ENCODE peak calls at places on chromosomes 1 and 21, in eight cellular contexts. T is midbrain; O is activated CD4-positive, alpha-beta T cell treated with anti-CD3 and anti-CD28 coated beads for 24 hours; M is NCI-H1436; Z is coronary artery; N is prostate gland; E is stimulated activated CD8-positive, alpha-beta memory T cell treated with anti-CD3 and anti-CD28 coated beads, Interleukin-7, amount 100 ng/mL, for 48 hours; G is psoas muscle. Y is an unnamed sample.

GRCh38 chr21:42440187-42440792 is 36.6 kb downstream of the UBASH3A start:
- DNase-seq in T (peak), O (no peak), M (no peak), Z (no peak), N (no peak), E (no peak), G (no peak), Y (no peak)

GRCh38 chr1:9384128-9384527 is 91.4 kb downstream of the SPSB1 start:
- DNase-seq in T (no peak), O (no peak), M (no peak), Z (no peak), N (no peak), E (no peak), G (peak), Y (no peak)

GRCh38 chr1:150872572-150872971 is 3.8 kb downstream of the ARNT start:
- DNase-seq in T (no peak), O (no peak), M (no peak), Z (no peak), N (no peak), E (no peak), G (no peak), Y (no peak)

GRCh38 chr21:25501996-25502665 is 105.2 kb downstream of the MRPL39 start:
- DNase-seq in T (no peak), O (peak), M (no peak), Z (no peak), N (no peak), E (peak), G (no peak), Y (no peak)

GRCh38 chr1:200243042-200243437 is 166.8 kb downstream of the ZNF281 start:
- DNase-seq in T (peak), O (no peak), M (no peak), Z (no peak), N (no peak), E (no peak), G (no peak), Y (peak)

GRCh38 chr21:27475363-27475955 is 508.6 kb upstream of the ADAMTS5 start:
- DNase-seq in T (peak), O (no peak), M (no peak), Z (no peak), N (no peak), E (no peak), G (no peak), Y (no peak)

GRCh38 chr1:22261580-22261979 is 118.7 kb upstream of the WNT4 start:
- DNase-seq in T (no peak), O (no peak), M (peak), Z (no peak), N (no peak), E (no peak), G (no peak), Y (no peak)

GRCh38 chr1:236862615-236863211 is 67.6 kb downstream of the MTR start:
- DNase-seq in T (peak), O (no peak), M (no peak), Z (no peak), N (no peak), E (no peak), G (peak), Y (peak)

GRCh38 chr21:45190013-45190412 is 97.7 kb downstream of the POFUT2 start:
- DNase-seq in T (no peak), O (no peak), M (no peak), Z (no peak), N (no peak), E (no peak), G (no peak), Y (no peak)

GRCh38 chr1:117631361-117631760 is 25.5 kb downstream of the TENT5C start:
- DNase-seq in T (no peak), O (no peak), M (no peak), Z (peak), N (no peak), E (no peak), G (no peak), Y (no peak)

GRCh38 chr1:42002220-42002619 is 83.5 kb upstream of the HIVEP3 start:
- DNase-seq in T (no peak), O (no peak), M (no peak), Z (no peak), N (no peak), E (no peak), G (no peak), Y (no peak)

GRCh38 chr1:205933672-205934618 is 9.3 kb downstream of the SLC26A9 start:
- DNase-seq in T (peak), O (no peak), M (no peak), Z (no peak), N (peak), E (no peak), G (peak), Y (peak)

GRCh38 chr1:18883079-18883478 is 19.3 kb downstream of the ALDH4A1 start:
- DNase-seq in T (no peak), O (no peak), M (no peak), Z (no peak), N (no peak), E (no peak), G (no peak), Y (no peak)

GRCh38 chr1:27436204-27437159 is 44.1 kb downstream of the GPR3 start:
- DNase-seq in T (no peak), O (no peak), M (no peak), Z (no peak), N (peak), E (no peak), G (no peak), Y (peak)

GRCh38 chr1:114828251-114828650 is 26.4 kb upstream of the SYCP1 start:
- DNase-seq in T (no peak), O (no peak), M (no peak), Z (no peak), N (no peak), E (no peak), G (no peak), Y (no peak)

GRCh38 chr1:11475718-11476117 is 3.2 kb upstream of the DISP3 start:
- DNase-seq in T (no peak), O (no peak), M (no peak), Z (no peak), N (no peak), E (no peak), G (no peak), Y (no peak)

GRCh38 chr1:147389532-147390184 is 147.2 kb downstream of the CHD1L start:
- DNase-seq in T (peak), O (no peak), M (peak), Z (no peak), N (no peak), E (no peak), G (peak), Y (peak)